ENCODE peak calls at places on chromosome 18, in seven cellular contexts. B is suprapubic skin, W is progenitor cell of endocrine pancreas, P is cardiac muscle cell, U is testis, Z is GM20000, I is RWPE1. J is an unnamed sample.
A peak's percentile ranks its signal among the peaks of the same experiment; 100 is the strongest.

GRCh38 chr18:12309683-12310198 is 1.7 kb downstream of the TUBB6 start:
- DNase-seq in Z (no peak), P (no peak), B (peak; percentile 64), W (no peak), U (no peak), I (peak; percentile 80), J (no peak)

GRCh38 chr18:46899274-46899948 is 17.9 kb downstream of the PIAS2 start:
- DNase-seq in I (no peak), Z (no peak), W (no peak), P (no peak), B (no peak), U (no peak), J (no peak)

GRCh38 chr18:41315134-41315533 is 639.9 kb upstream of the PIK3C3 start:
- DNase-seq in I (no peak), U (no peak), Z (no peak), P (no peak), W (no peak), B (no peak), J (no peak)

GRCh38 chr18:58212274-58212673 is 168.2 kb downstream of the NEDD4L start:
- DNase-seq in U (no peak), P (no peak), B (no peak), Z (no peak), I (no peak), W (no peak), J (peak; percentile 74)

GRCh38 chr18:21777814-21778213 is 37.2 kb downstream of the MIB1 start:
- DNase-seq in Z (peak; percentile 5), B (no peak), U (no peak), P (no peak), W (no peak), I (no peak), J (no peak)

GRCh38 chr18:63421514-63421913 is 762 bp downstream of the VPS4B start:
- DNase-seq in P (no peak), Z (no peak), I (no peak), B (no peak), U (no peak), W (no peak), J (no peak)

GRCh38 chr18:76615065-76615733 is 120.2 kb upstream of the ZNF516 start:
- DNase-seq in B (no peak), Z (no peak), U (no peak), W (no peak), P (no peak), I (no peak), J (no peak)

GRCh38 chr18:26003391-26003790 is 87.0 kb downstream of the SS18 start:
- DNase-seq in W (no peak), Z (no peak), I (no peak), P (peak; percentile 26), U (peak; percentile 71), B (no peak), J (no peak)

GRCh38 chr18:29254123-29254522 is 1077.2 kb upstream of the CDH2 start:
- DNase-seq in Z (no peak), I (no peak), U (no peak), B (no peak), P (no peak), W (no peak), J (no peak)

GRCh38 chr18:40957533-40958070 is 997.4 kb upstream of the PIK3C3 start:
- DNase-seq in W (no peak), I (no peak), Z (no peak), U (no peak), B (no peak), P (no peak), J (no peak)

GRCh38 chr18:58169472-58169871 is 125.4 kb downstream of the NEDD4L start:
- DNase-seq in Z (no peak), W (no peak), U (no peak), P (no peak), I (no peak), B (no peak), J (no peak)

GRCh38 chr18:21740724-21741510 is at the start of gene MIB1:
- DNase-seq in B (peak; percentile 98), W (peak; percentile 99), P (no peak), Z (peak; percentile 81), I (peak; percentile 94), U (peak; percentile 52), J (peak; percentile 100)

GRCh38 chr18:24876266-24876665 is 415.8 kb downstream of the HRH4 start:
- DNase-seq in I (no peak), Z (no peak), P (no peak), W (no peak), U (no peak), B (no peak), J (no peak)

GRCh38 chr18:77131652-77132368 is 773 bp downstream of the MBP start:
- DNase-seq in P (peak; percentile 36), Z (peak; percentile 85), B (peak; percentile 86), I (no peak), U (peak; percentile 62), W (peak; percentile 60), J (no peak)

GRCh38 chr18:79490593-79491551 is 95.1 kb downstream of the NFATC1 start:
- DNase-seq in Z (no peak), I (no peak), P (no peak), W (no peak), U (no peak), B (peak; percentile 61), J (no peak)

GRCh38 chr18:58231930-58232329 is 187.9 kb downstream of the NEDD4L start:
- DNase-seq in U (no peak), Z (peak; percentile 32), I (no peak), W (no peak), B (no peak), P (no peak), J (no peak)

GRCh38 chr18:80103231-80103630 is 5.8 kb upstream of the ADNP2 start:
- DNase-seq in Z (no peak), P (peak; percentile 18), W (no peak), B (no peak), I (no peak), U (no peak), J (peak; percentile 88)

GRCh38 chr18:43587538-43588153 is 310.4 kb upstream of the SYT4 start:
- DNase-seq in B (no peak), Z (peak; percentile 42), U (peak; percentile 28), W (no peak), I (peak; percentile 2), P (peak; percentile 63), J (no peak)

GRCh38 chr18:10727477-10727876 is 201.7 kb downstream of the NAPG start:
- DNase-seq in I (no peak), W (no peak), B (no peak), Z (no peak), U (no peak), P (peak; percentile 25), J (no peak)

GRCh38 chr18:35491689-35492077 is 6.1 kb downstream of the INO80C start:
- DNase-seq in U (no peak), I (no peak), Z (no peak), W (no peak), P (no peak), B (no peak), J (peak; percentile 60)

GRCh38 chr18:30439174-30439573 is 603.4 kb downstream of the DSC3 start:
- DNase-seq in W (no peak), P (no peak), Z (no peak), I (no peak), U (no peak), B (no peak), J (no peak)

GRCh38 chr18:2111456-2111855 is 459.8 kb downstream of the METTL4 start:
- DNase-seq in I (peak; percentile 23), W (no peak), B (no peak), U (no peak), Z (no peak), P (peak; percentile 34), J (no peak)

GRCh38 chr18:22790545-22791415 is 142.3 kb upstream of the RBBP8 start:
- DNase-seq in U (no peak), Z (no peak), W (no peak), B (no peak), I (no peak), P (no peak), J (no peak)

GRCh38 chr18:35029103-35029502 is 12.1 kb upstream of the MAPRE2 start:
- DNase-seq in I (no peak), U (no peak), W (no peak), P (peak; percentile 58), B (no peak), Z (no peak), J (no peak)

GRCh38 chr18:40866013-40866644 is 1088.9 kb upstream of the PIK3C3 start:
- DNase-seq in I (no peak), P (no peak), U (peak; percentile 16), B (no peak), W (no peak), Z (no peak), J (no peak)

GRCh38 chr18:56459451-56459777 is 179.0 kb downstream of the TXNL1 start:
- DNase-seq in I (no peak), W (no peak), Z (no peak), U (no peak), B (no peak), P (peak; percentile 35), J (no peak)

GRCh38 chr18:80171190-80171872 is 62.3 kb downstream of the ADNP2 start:
- DNase-seq in B (no peak), U (peak; percentile 83), W (peak; percentile 32), P (peak; percentile 60), Z (peak; percentile 79), I (peak; percentile 33), J (no peak)

GRCh38 chr18:52903858-52904257 is 563.9 kb downstream of the DCC start:
- DNase-seq in Z (peak; percentile 6), U (peak; percentile 78), P (peak; percentile 10), I (peak; percentile 0), W (peak; percentile 50), B (no peak), J (no peak)
- TF ChIP-seq CTCF in Z (peak; percentile 38), U (peak; percentile 55), P (peak; percentile 34), I (peak; percentile 32), W (peak; percentile 92), B (peak; percentile 22), J (peak; percentile 36)

DNA sequence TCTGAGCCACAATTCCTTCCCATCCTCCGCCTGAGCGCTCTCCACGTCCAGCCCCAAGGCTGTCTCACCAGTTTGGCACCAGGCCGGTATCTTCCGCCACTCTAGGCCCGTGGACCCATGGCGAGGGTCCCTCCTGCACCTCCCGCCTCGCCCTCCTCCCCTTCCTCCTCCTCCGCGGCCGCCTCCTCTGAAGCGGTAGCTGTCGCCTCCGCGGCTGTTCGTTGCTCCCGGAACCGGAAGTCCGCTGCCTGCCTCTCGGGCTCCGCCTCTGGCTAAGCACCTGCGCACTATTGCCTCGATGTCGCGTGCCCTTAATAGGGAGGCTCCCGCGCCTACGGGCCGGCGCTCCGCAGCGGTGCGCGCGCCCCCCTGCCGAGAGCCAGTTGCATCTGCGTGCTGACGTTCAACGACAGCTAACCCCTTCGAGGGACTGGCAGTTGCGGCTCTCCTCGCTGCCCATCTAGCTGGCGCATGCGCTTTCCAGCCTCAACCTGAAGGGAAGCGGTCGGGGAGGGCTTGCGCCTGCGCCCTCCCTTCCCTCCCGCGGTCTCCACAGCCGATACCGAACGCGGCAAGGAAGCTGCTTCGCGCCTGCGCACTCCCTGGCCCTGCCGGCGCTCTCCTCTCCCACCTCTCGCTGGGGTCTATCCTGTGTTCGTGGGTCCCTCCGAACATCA is at the start of gene MBD1:
- DNase-seq in W (peak; percentile 91), Z (peak; percentile 97), U (peak; percentile 97), B (peak; percentile 99), P (peak; percentile 100), I (peak; percentile 90), J (peak; percentile 98)
- TF ChIP-seq CTCF in W (peak; percentile 37), Z (no peak), U (peak; percentile 22), B (peak; percentile 46), P (peak; percentile 23), I (no peak), J (peak; percentile 14)

GRCh38 chr18:9612215-9612830 is 2.0 kb downstream of the PPP4R1 start:
- DNase-seq in B (no peak), U (peak; percentile 50), W (no peak), I (peak; percentile 76), Z (peak; percentile 45), P (peak; percentile 58), J (no peak)
- TF ChIP-seq CTCF in B (peak; percentile 49), U (peak; percentile 48), W (peak; percentile 68), I (peak; percentile 86), Z (peak; percentile 35), P (peak; percentile 71), J (peak; percentile 68)

GRCh38 chr18:74082476-74083070 is 65.1 kb downstream of the FBXO15 start:
- DNase-seq in Z (peak; percentile 51), U (peak; percentile 69), B (no peak), I (peak; percentile 20), P (peak; percentile 55), W (peak; percentile 30), J (no peak)
- TF ChIP-seq CTCF in Z (no peak), U (no peak), B (no peak), I (no peak), P (peak; percentile 42), W (peak; percentile 67), J (peak; percentile 51)